ENCODE peak calls at places on chromosome 20, in nine cellular contexts. One of them, this sample, is unnamed.
A peak's percentile ranks its signal among the peaks of the same experiment; 100 is the strongest.

GRCh38 chr20:62980380-62980960 is 26.3 kb downstream of the BHLHE23 start:
- DNase-seq in caudate nucleus: no peak
- DNase-seq in CD4-positive, alpha-beta T cell: no peak
- DNase-seq in breast epithelium: no peak
- DNase-seq in dorsolateral prefrontal cortex: no peak
- DNase-seq in A549: no peak
- DNase-seq in tibial nerve: no peak
- DNase-seq in upper lobe of left lung: peak; percentile 72
- DNase-seq in sigmoid colon: no peak
- DNase-seq in this sample: no peak

GRCh38 chr20:51800769-51801219 is 1.5 kb downstream of the SALL4 start:
- DNase-seq in upper lobe of left lung: no peak
- DNase-seq in CD4-positive, alpha-beta T cell: no peak
- DNase-seq in caudate nucleus: no peak
- DNase-seq in sigmoid colon: no peak
- DNase-seq in breast epithelium: no peak
- DNase-seq in dorsolateral prefrontal cortex: no peak
- DNase-seq in A549: peak; percentile 42
- DNase-seq in tibial nerve: no peak
- DNase-seq in this sample: peak; percentile 46

GRCh38 chr20:33262658-33263065 is 20.4 kb upstream of the BPIFB1 start:
- DNase-seq in sigmoid colon: no peak
- DNase-seq in CD4-positive, alpha-beta T cell: no peak
- DNase-seq in upper lobe of left lung: no peak
- DNase-seq in dorsolateral prefrontal cortex: no peak
- DNase-seq in caudate nucleus: peak; percentile 58
- DNase-seq in A549: peak; percentile 68
- DNase-seq in tibial nerve: no peak
- DNase-seq in breast epithelium: no peak
- DNase-seq in this sample: no peak

GRCh38 chr20:37893566-37894241 is 9.2 kb upstream of the VSTM2L start:
- DNase-seq in sigmoid colon: no peak
- DNase-seq in breast epithelium: no peak
- DNase-seq in CD4-positive, alpha-beta T cell: no peak
- DNase-seq in upper lobe of left lung: no peak
- DNase-seq in dorsolateral prefrontal cortex: no peak
- DNase-seq in A549: no peak
- DNase-seq in caudate nucleus: no peak
- DNase-seq in tibial nerve: no peak
- DNase-seq in this sample: no peak

GRCh38 chr20:57079016-57080005 is 187.1 kb downstream of the BMP7 start:
- DNase-seq in dorsolateral prefrontal cortex: no peak
- DNase-seq in upper lobe of left lung: no peak
- DNase-seq in caudate nucleus: no peak
- DNase-seq in A549: no peak
- DNase-seq in CD4-positive, alpha-beta T cell: no peak
- DNase-seq in breast epithelium: no peak
- DNase-seq in sigmoid colon: no peak
- DNase-seq in tibial nerve: no peak
- DNase-seq in this sample: no peak

GRCh38 chr20:51365670-51366069 is 176.8 kb downstream of the NFATC2 start:
- DNase-seq in A549: peak; percentile 72
- DNase-seq in dorsolateral prefrontal cortex: no peak
- DNase-seq in tibial nerve: no peak
- DNase-seq in breast epithelium: no peak
- DNase-seq in caudate nucleus: no peak
- DNase-seq in upper lobe of left lung: no peak
- DNase-seq in CD4-positive, alpha-beta T cell: no peak
- DNase-seq in sigmoid colon: peak; percentile 40
- DNase-seq in this sample: no peak

GRCh38 chr20:37977786-37978185 is 55.5 kb downstream of the TTI1 start:
- DNase-seq in tibial nerve: no peak
- DNase-seq in caudate nucleus: no peak
- DNase-seq in upper lobe of left lung: no peak
- DNase-seq in breast epithelium: no peak
- DNase-seq in sigmoid colon: no peak
- DNase-seq in CD4-positive, alpha-beta T cell: no peak
- DNase-seq in A549: no peak
- DNase-seq in dorsolateral prefrontal cortex: no peak
- DNase-seq in this sample: no peak

GRCh38 chr20:62666736-62667529 is 24.6 kb downstream of the SLCO4A1 start:
- DNase-seq in tibial nerve: peak; percentile 59
- DNase-seq in upper lobe of left lung: no peak
- DNase-seq in dorsolateral prefrontal cortex: no peak
- DNase-seq in breast epithelium: no peak
- DNase-seq in A549: no peak
- DNase-seq in sigmoid colon: no peak
- DNase-seq in caudate nucleus: no peak
- DNase-seq in CD4-positive, alpha-beta T cell: no peak
- DNase-seq in this sample: no peak

GRCh38 chr20:43456809-43457639 is 672 bp upstream of the SRSF6 start:
- DNase-seq in caudate nucleus: peak; percentile 92
- DNase-seq in dorsolateral prefrontal cortex: peak; percentile 91
- DNase-seq in sigmoid colon: peak; percentile 97
- DNase-seq in CD4-positive, alpha-beta T cell: peak; percentile 75
- DNase-seq in breast epithelium: peak; percentile 91
- DNase-seq in upper lobe of left lung: peak; percentile 88
- DNase-seq in tibial nerve: peak; percentile 84
- DNase-seq in A549: peak; percentile 94
- DNase-seq in this sample: peak; percentile 90
- H3K27ac ChIP-seq in caudate nucleus: peak overlapping the region; percentile 99
- H3K27ac ChIP-seq in dorsolateral prefrontal cortex: peak overlapping the region; percentile 100
- H3K27ac ChIP-seq in sigmoid colon: peak overlapping the region; percentile 100
- H3K27ac ChIP-seq in CD4-positive, alpha-beta T cell: peak overlapping the region; percentile 99
- H3K27ac ChIP-seq in breast epithelium: peak overlapping the region; percentile 100
- H3K27ac ChIP-seq in upper lobe of left lung: peak overlapping the region; percentile 99
- H3K27ac ChIP-seq in tibial nerve: peak overlapping the region; percentile 100
- H3K27ac ChIP-seq in A549: peak overlapping the region; percentile 99
- H3K27ac ChIP-seq in this sample: peak overlapping the region; percentile 99

GRCh38 chr20:45037050-45037449 is 63.9 kb downstream of the KCNS1 start:
- DNase-seq in sigmoid colon: no peak
- DNase-seq in tibial nerve: no peak
- DNase-seq in breast epithelium: no peak
- DNase-seq in CD4-positive, alpha-beta T cell: no peak
- DNase-seq in A549: no peak
- DNase-seq in dorsolateral prefrontal cortex: no peak
- DNase-seq in upper lobe of left lung: no peak
- DNase-seq in caudate nucleus: no peak
- DNase-seq in this sample: no peak
- H3K27ac ChIP-seq in sigmoid colon: no peak overlapping the region
- H3K27ac ChIP-seq in tibial nerve: no peak overlapping the region
- H3K27ac ChIP-seq in breast epithelium: no peak overlapping the region
- H3K27ac ChIP-seq in CD4-positive, alpha-beta T cell: no peak overlapping the region
- H3K27ac ChIP-seq in A549: peak overlapping the region; percentile 84
- H3K27ac ChIP-seq in dorsolateral prefrontal cortex: no peak overlapping the region
- H3K27ac ChIP-seq in upper lobe of left lung: no peak overlapping the region
- H3K27ac ChIP-seq in caudate nucleus: no peak overlapping the region
- H3K27ac ChIP-seq in this sample: no peak overlapping the region

GRCh38 chr20:59177266-59178250 is 13.9 kb downstream of the ZNF831 start:
- DNase-seq in dorsolateral prefrontal cortex: no peak
- DNase-seq in CD4-positive, alpha-beta T cell: no peak
- DNase-seq in breast epithelium: no peak
- DNase-seq in caudate nucleus: no peak
- DNase-seq in tibial nerve: no peak
- DNase-seq in upper lobe of left lung: no peak
- DNase-seq in sigmoid colon: no peak
- DNase-seq in A549: no peak
- DNase-seq in this sample: no peak
- H3K27ac ChIP-seq in dorsolateral prefrontal cortex: no peak overlapping the region
- H3K27ac ChIP-seq in CD4-positive, alpha-beta T cell: peak overlapping the region; percentile 33
- H3K27ac ChIP-seq in breast epithelium: no peak overlapping the region
- H3K27ac ChIP-seq in caudate nucleus: no peak overlapping the region
- H3K27ac ChIP-seq in tibial nerve: no peak overlapping the region
- H3K27ac ChIP-seq in upper lobe of left lung: no peak overlapping the region
- H3K27ac ChIP-seq in sigmoid colon: no peak overlapping the region
- H3K27ac ChIP-seq in A549: no peak overlapping the region
- H3K27ac ChIP-seq in this sample: no peak overlapping the region

GRCh38 chr20:22245139-22245538 is 339.2 kb downstream of the FOXA2 start:
- DNase-seq in tibial nerve: no peak
- DNase-seq in dorsolateral prefrontal cortex: no peak
- DNase-seq in upper lobe of left lung: no peak
- DNase-seq in sigmoid colon: no peak
- DNase-seq in caudate nucleus: no peak
- DNase-seq in breast epithelium: no peak
- DNase-seq in A549: no peak
- DNase-seq in CD4-positive, alpha-beta T cell: no peak
- DNase-seq in this sample: no peak

GRCh38 chr20:22243063-22243462 is 341.3 kb downstream of the FOXA2 start:
- DNase-seq in dorsolateral prefrontal cortex: no peak
- DNase-seq in breast epithelium: no peak
- DNase-seq in tibial nerve: no peak
- DNase-seq in sigmoid colon: no peak
- DNase-seq in A549: no peak
- DNase-seq in upper lobe of left lung: no peak
- DNase-seq in CD4-positive, alpha-beta T cell: no peak
- DNase-seq in caudate nucleus: no peak
- DNase-seq in this sample: no peak

DNA sequence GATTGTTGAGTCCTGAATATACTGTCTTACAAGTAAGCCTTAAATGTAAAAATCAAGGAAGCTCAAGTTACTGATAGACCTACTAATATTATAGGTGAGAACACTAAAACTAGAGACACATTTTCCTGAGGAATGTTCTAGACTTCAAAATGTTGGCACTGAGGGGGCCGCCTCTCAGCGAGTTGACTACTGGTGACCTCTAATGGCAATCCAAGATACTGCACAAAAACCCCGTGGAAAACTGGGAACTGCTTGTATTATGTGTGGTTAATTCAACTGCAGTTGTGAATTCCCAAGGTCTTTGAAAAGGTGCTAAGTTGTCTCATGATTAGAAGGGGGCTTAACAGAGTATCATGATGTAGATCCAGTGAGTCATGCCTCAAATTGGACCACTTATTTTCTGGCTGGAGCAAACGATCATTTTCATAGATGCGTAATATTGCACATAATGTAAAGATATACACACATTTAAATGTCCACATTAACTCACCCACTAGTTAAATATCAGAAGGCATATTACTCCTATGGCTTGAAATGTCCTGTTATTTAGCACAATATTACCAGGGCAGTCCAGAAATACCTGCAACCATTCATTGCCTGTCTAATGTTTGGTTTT is 336.2 kb downstream of the FOXA2 start:
- DNase-seq in breast epithelium: no peak
- DNase-seq in A549: peak; percentile 26
- DNase-seq in tibial nerve: no peak
- DNase-seq in sigmoid colon: no peak
- DNase-seq in caudate nucleus: no peak
- DNase-seq in CD4-positive, alpha-beta T cell: no peak
- DNase-seq in dorsolateral prefrontal cortex: no peak
- DNase-seq in upper lobe of left lung: no peak
- DNase-seq in this sample: no peak
- H3K27ac ChIP-seq in breast epithelium: no peak overlapping the region
- H3K27ac ChIP-seq in A549: no peak overlapping the region
- H3K27ac ChIP-seq in tibial nerve: no peak overlapping the region
- H3K27ac ChIP-seq in sigmoid colon: no peak overlapping the region
- H3K27ac ChIP-seq in caudate nucleus: no peak overlapping the region
- H3K27ac ChIP-seq in CD4-positive, alpha-beta T cell: no peak overlapping the region
- H3K27ac ChIP-seq in dorsolateral prefrontal cortex: no peak overlapping the region
- H3K27ac ChIP-seq in upper lobe of left lung: no peak overlapping the region
- H3K27ac ChIP-seq in this sample: no peak overlapping the region

GRCh38 chr20:46331612-46332361 is 23.5 kb upstream of the CDH22 start:
- DNase-seq in upper lobe of left lung: peak; percentile 39
- DNase-seq in sigmoid colon: no peak
- DNase-seq in tibial nerve: no peak
- DNase-seq in A549: no peak
- DNase-seq in breast epithelium: no peak
- DNase-seq in CD4-positive, alpha-beta T cell: no peak
- DNase-seq in dorsolateral prefrontal cortex: no peak
- DNase-seq in caudate nucleus: no peak
- DNase-seq in this sample: no peak

GRCh38 chr20:46333136-46333991 is 25.1 kb upstream of the CDH22 start:
- DNase-seq in sigmoid colon: no peak
- DNase-seq in CD4-positive, alpha-beta T cell: no peak
- DNase-seq in breast epithelium: no peak
- DNase-seq in tibial nerve: no peak
- DNase-seq in A549: no peak
- DNase-seq in upper lobe of left lung: peak; percentile 34
- DNase-seq in caudate nucleus: no peak
- DNase-seq in dorsolateral prefrontal cortex: no peak
- DNase-seq in this sample: no peak

GRCh38 chr20:46332373-46333135 is 24.3 kb upstream of the CDH22 start:
- DNase-seq in tibial nerve: no peak
- DNase-seq in caudate nucleus: no peak
- DNase-seq in A549: no peak
- DNase-seq in upper lobe of left lung: no peak
- DNase-seq in sigmoid colon: no peak
- DNase-seq in CD4-positive, alpha-beta T cell: no peak
- DNase-seq in dorsolateral prefrontal cortex: no peak
- DNase-seq in breast epithelium: no peak
- DNase-seq in this sample: no peak

GRCh38 chr20:46336735-46337134 is 28.4 kb upstream of the CDH22 start:
- DNase-seq in breast epithelium: no peak
- DNase-seq in dorsolateral prefrontal cortex: no peak
- DNase-seq in sigmoid colon: no peak
- DNase-seq in upper lobe of left lung: no peak
- DNase-seq in caudate nucleus: no peak
- DNase-seq in CD4-positive, alpha-beta T cell: no peak
- DNase-seq in A549: no peak
- DNase-seq in tibial nerve: no peak
- DNase-seq in this sample: no peak

GRCh38 chr20:46334423-46334978 is 26.2 kb upstream of the CDH22 start:
- DNase-seq in upper lobe of left lung: no peak
- DNase-seq in A549: no peak
- DNase-seq in sigmoid colon: no peak
- DNase-seq in tibial nerve: no peak
- DNase-seq in breast epithelium: no peak
- DNase-seq in dorsolateral prefrontal cortex: no peak
- DNase-seq in caudate nucleus: no peak
- DNase-seq in CD4-positive, alpha-beta T cell: no peak
- DNase-seq in this sample: no peak
- H3K27ac ChIP-seq in upper lobe of left lung: no peak overlapping the region
- H3K27ac ChIP-seq in A549: no peak overlapping the region
- H3K27ac ChIP-seq in sigmoid colon: no peak overlapping the region
- H3K27ac ChIP-seq in tibial nerve: no peak overlapping the region
- H3K27ac ChIP-seq in breast epithelium: no peak overlapping the region
- H3K27ac ChIP-seq in dorsolateral prefrontal cortex: peak overlapping the region; percentile 93
- H3K27ac ChIP-seq in caudate nucleus: no peak overlapping the region
- H3K27ac ChIP-seq in CD4-positive, alpha-beta T cell: no peak overlapping the region
- H3K27ac ChIP-seq in this sample: no peak overlapping the region

DNA sequence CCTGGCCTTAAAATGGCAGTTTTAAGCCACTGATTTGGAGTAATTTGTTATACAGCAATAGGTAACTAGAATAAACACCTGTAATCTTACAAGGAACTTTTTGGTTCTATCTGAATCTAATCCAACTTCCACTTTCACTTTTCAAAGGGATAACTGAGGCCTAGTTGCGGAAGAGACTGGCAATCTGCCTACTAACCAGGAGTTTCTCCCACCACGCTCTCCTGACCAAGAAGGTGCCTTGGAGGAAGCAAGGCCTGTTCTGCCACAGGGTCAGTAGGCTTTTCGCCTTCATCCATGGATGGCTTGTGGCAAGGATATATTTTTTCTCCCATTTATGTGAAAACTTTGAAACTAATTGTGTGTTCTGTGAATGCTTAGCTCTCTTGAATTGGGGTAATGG is 12.9 kb upstream of the MYBL2 start:
- DNase-seq in caudate nucleus: no peak
- DNase-seq in upper lobe of left lung: no peak
- DNase-seq in sigmoid colon: no peak
- DNase-seq in dorsolateral prefrontal cortex: no peak
- DNase-seq in tibial nerve: no peak
- DNase-seq in A549: no peak
- DNase-seq in CD4-positive, alpha-beta T cell: no peak
- DNase-seq in breast epithelium: no peak
- DNase-seq in this sample: peak; percentile 46
- H3K27ac ChIP-seq in caudate nucleus: no peak overlapping the region
- H3K27ac ChIP-seq in upper lobe of left lung: no peak overlapping the region
- H3K27ac ChIP-seq in sigmoid colon: no peak overlapping the region
- H3K27ac ChIP-seq in dorsolateral prefrontal cortex: no peak overlapping the region
- H3K27ac ChIP-seq in tibial nerve: no peak overlapping the region
- H3K27ac ChIP-seq in A549: no peak overlapping the region
- H3K27ac ChIP-seq in CD4-positive, alpha-beta T cell: no peak overlapping the region
- H3K27ac ChIP-seq in breast epithelium: no peak overlapping the region
- H3K27ac ChIP-seq in this sample: peak overlapping the region; percentile 45

GRCh38 chr20:2838847-2839671 is 1.4 kb downstream of the PCED1A start:
- DNase-seq in A549: no peak
- DNase-seq in dorsolateral prefrontal cortex: no peak
- DNase-seq in upper lobe of left lung: peak; percentile 55
- DNase-seq in sigmoid colon: no peak
- DNase-seq in CD4-positive, alpha-beta T cell: no peak
- DNase-seq in breast epithelium: no peak
- DNase-seq in caudate nucleus: no peak
- DNase-seq in tibial nerve: no peak
- DNase-seq in this sample: peak; percentile 35
- H3K27ac ChIP-seq in A549: peak overlapping the region; percentile 95
- H3K27ac ChIP-seq in dorsolateral prefrontal cortex: no peak overlapping the region
- H3K27ac ChIP-seq in upper lobe of left lung: no peak overlapping the region
- H3K27ac ChIP-seq in sigmoid colon: no peak overlapping the region
- H3K27ac ChIP-seq in CD4-positive, alpha-beta T cell: no peak overlapping the region
- H3K27ac ChIP-seq in breast epithelium: no peak overlapping the region
- H3K27ac ChIP-seq in caudate nucleus: no peak overlapping the region
- H3K27ac ChIP-seq in tibial nerve: no peak overlapping the region
- H3K27ac ChIP-seq in this sample: no peak overlapping the region